ENCODE peak calls at places on chromosomes 2 and 18, in four cellular contexts. D, U, H and I are unnamed samples.

GRCh38 chr2:19796036-19796703 is 105.6 kb downstream of the TTC32 start:
- DNase-seq in D (no peak), U (no peak), H (no peak), I (no peak)

GRCh38 chr2:105417789-105418475 is 19.1 kb upstream of the FHL2 start:
- DNase-seq in D (no peak), U (no peak), H (no peak), I (no peak)

GRCh38 chr2:104033399-104033798 is 820.5 kb upstream of the POU3F3 start:
- DNase-seq in D (no peak), U (no peak), H (no peak), I (no peak)

GRCh38 chr2:67733517-67733916 is 329.3 kb downstream of the C1D start:
- DNase-seq in D (peak; percentile 68), U (no peak), H (peak; percentile 50), I (no peak)

GRCh38 chr2:170843656-170844055 is 27.0 kb downstream of the GAD1 start:
- DNase-seq in D (no peak), U (no peak), H (no peak), I (no peak)

GRCh38 chr18:48862678-48863270 is 88.0 kb downstream of the SMAD7 start:
- DNase-seq in D (no peak), U (no peak), H (peak; percentile 9), I (no peak)

GRCh38 chr2:215970425-215970824 is 42.9 kb downstream of the MREG start:
- DNase-seq in D (no peak), U (no peak), H (no peak), I (no peak)

GRCh38 chr2:3534251-3534814 is 15.0 kb upstream of the ADI1 start:
- DNase-seq in D (no peak), U (no peak), H (no peak), I (no peak)

GRCh38 chr18:14999085-14999975 is 251.4 kb downstream of the ANKRD30B start:
- DNase-seq in D (no peak), U (no peak), H (peak; percentile 57), I (no peak)

GRCh38 chr18:70234667-70235459 is 29.4 kb upstream of the RTTN start:
- DNase-seq in D (no peak), U (no peak), H (no peak), I (no peak)

GRCh38 chr2:128626758-128627515 is 308.3 kb upstream of the HS6ST1 start:
- DNase-seq in D (no peak), U (no peak), H (peak; percentile 64), I (no peak)

GRCh38 chr2:14016289-14016955 is 616.1 kb upstream of the LRATD1 start:
- DNase-seq in D (no peak), U (no peak), H (no peak), I (no peak)

GRCh38 chr2:25833566-25833965 is 44.7 kb downstream of the ASXL2 start:
- DNase-seq in D (no peak), U (no peak), H (no peak), I (no peak)

GRCh38 chr2:235433860-235434259 is 60.0 kb upstream of the AGAP1 start:
- DNase-seq in D (no peak), U (peak; percentile 90), H (no peak), I (peak; percentile 51)

GRCh38 chr18:41466436-41467160 is 488.4 kb upstream of the PIK3C3 start:
- DNase-seq in D (no peak), U (no peak), H (no peak), I (no peak)

GRCh38 chr2:215548714-215549113 is 112.8 kb upstream of the FN1 start:
- DNase-seq in D (no peak), U (no peak), H (no peak), I (no peak)

GRCh38 chr2:23204650-23205049 is 180.3 kb upstream of the KLHL29 start:
- DNase-seq in D (no peak), U (no peak), H (no peak), I (no peak)

GRCh38 chr2:152618188-152618564 is 99.1 kb downstream of the PRPF40A start:
- DNase-seq in D (no peak), U (no peak), H (no peak), I (no peak)

GRCh38 chr2:230864605-230865323 is at the start of gene ITM2C:
- DNase-seq in D (peak; percentile 96), U (peak; percentile 28), H (peak; percentile 83), I (no peak)

GRCh38 chr2:217402622-217403383 is 542.9 kb upstream of the TNP1 start:
- DNase-seq in D (no peak), U (no peak), H (no peak), I (no peak)

GRCh38 chr18:1464444-1465217 is 560.0 kb downstream of the ADCYAP1 start:
- DNase-seq in D (no peak), U (no peak), H (no peak), I (no peak)

GRCh38 chr2:28454016-28454930 is 41.6 kb upstream of the PLB1 start:
- DNase-seq in D (no peak), U (no peak), H (no peak), I (no peak)

GRCh38 chr18:12497839-12498238 is 90.1 kb downstream of the PRELID3A start:
- DNase-seq in D (no peak), U (no peak), H (no peak), I (no peak)

GRCh38 chr2:30335981-30336538 is 104.7 kb downstream of the LBH start:
- DNase-seq in D (no peak), U (no peak), H (no peak), I (no peak)

GRCh38 chr18:22290004-22290403 is 120.6 kb downstream of the GATA6 start:
- DNase-seq in D (no peak), U (no peak), H (no peak), I (no peak)

GRCh38 chr2:134389331-134389835 is 135.5 kb downstream of the MGAT5 start:
- DNase-seq in D (peak; percentile 58), U (peak; percentile 32), H (no peak), I (peak; percentile 38)

GRCh38 chr2:106011380-106011779 is 182.7 kb downstream of the UXS1 start:
- DNase-seq in D (no peak), U (no peak), H (no peak), I (no peak)

GRCh38 chr2:70132244-70133126 is 45.2 kb downstream of the PCBP1 start:
- DNase-seq in D (no peak), U (peak; percentile 91), H (no peak), I (peak; percentile 71)

GRCh38 chr2:23427976-23428375 is 43.0 kb downstream of the KLHL29 start:
- DNase-seq in D (no peak), U (no peak), H (no peak), I (no peak)